ENCODE peak calls at places on chromosomes 1 and 21, in five cellular contexts. R is neuronal stem cell, S is colonic mucosa, T is prostate gland, B is IMR-90. X is an unnamed sample.

GRCh38 chr1:33429846-33430750 is 797 bp downstream of the PHC2 start:
- DNase-seq in R (peak; percentile 20), S (no peak), T (no peak), B (no peak), X (peak; percentile 72)

GRCh38 chr1:181104790-181105133 is 16.3 kb downstream of the IER5 start:
- DNase-seq in R (peak; percentile 85), S (no peak), T (no peak), B (no peak), X (peak; percentile 61)

GRCh38 chr1:34693081-34693480 is 61.8 kb upstream of the GJB5 start:
- DNase-seq in R (no peak), S (no peak), T (no peak), B (no peak), X (no peak)

GRCh38 chr1:220887202-220887867 is 8.1 kb downstream of the HLX start:
- DNase-seq in R (no peak), S (no peak), T (no peak), B (no peak), X (no peak)

GRCh38 chr1:114457675-114458074 is 53.3 kb downstream of the TRIM33 start:
- DNase-seq in R (no peak), S (no peak), T (no peak), B (no peak), X (peak; percentile 25)

GRCh38 chr1:203368624-203369451 is 17.9 kb upstream of the FMOD start:
- DNase-seq in R (no peak), S (peak; percentile 52), T (no peak), B (peak; percentile 69), X (peak; percentile 89)

GRCh38 chr1:2135425-2135824 is 59.1 kb downstream of the FAAP20 start:
- DNase-seq in R (peak; percentile 35), S (no peak), T (peak; percentile 61), B (peak; percentile 85), X (peak; percentile 95)

GRCh38 chr1:1351511-1352427 is 2.6 kb upstream of the DVL1 start:
- DNase-seq in R (no peak), S (no peak), T (no peak), B (peak; percentile 38), X (peak; percentile 48)

GRCh38 chr1:202293620-202294019 is 48.1 kb downstream of the UBE2T start:
- DNase-seq in R (no peak), S (no peak), T (no peak), B (no peak), X (no peak)

GRCh38 chr1:154550070-154550469 is 8.4 kb downstream of the UBE2Q1 start:
- DNase-seq in R (no peak), S (no peak), T (no peak), B (no peak), X (no peak)

GRCh38 chr1:42380617-42381423 is at the start of gene RIMKLA:
- DNase-seq in R (peak; percentile 75), S (peak; percentile 61), T (peak; percentile 49), B (peak; percentile 6), X (peak; percentile 65)

GRCh38 chr21:39913651-39914145 is 46.5 kb downstream of the PCP4 start:
- DNase-seq in R (no peak), S (no peak), T (no peak), B (no peak), X (no peak)

GRCh38 chr1:241356519-241357365 is at the start of gene RGS7:
- DNase-seq in R (peak; percentile 63), S (peak; percentile 34), T (peak; percentile 18), B (peak; percentile 41), X (peak; percentile 88)

GRCh38 chr1:155847823-155848529 is 9.0 kb downstream of the GON4L start:
- DNase-seq in R (no peak), S (no peak), T (no peak), B (no peak), X (no peak)

GRCh38 chr1:89721351-89721750 is 88.4 kb downstream of the LRRC8C start:
- DNase-seq in R (no peak), S (no peak), T (no peak), B (peak; percentile 57), X (peak; percentile 48)

GRCh38 chr1:202254454-202255252 is 61.1 kb downstream of the LGR6 start:
- DNase-seq in R (no peak), S (no peak), T (no peak), B (peak; percentile 23), X (no peak)

GRCh38 chr1:63630238-63630637 is 37.0 kb downstream of the PGM1 start:
- DNase-seq in R (no peak), S (no peak), T (no peak), B (no peak), X (no peak)

GRCh38 chr1:205588691-205589445 is 42.9 kb downstream of the ELK4 start:
- DNase-seq in R (no peak), S (no peak), T (no peak), B (peak; percentile 74), X (peak; percentile 16)

GRCh38 chr1:219993554-219994433 is 52.5 kb downstream of the EPRS1 start:
- DNase-seq in R (no peak), S (no peak), T (no peak), B (peak; percentile 4), X (peak; percentile 18)

GRCh38 chr21:28325618-28326017 is 667.1 kb downstream of the LTN1 start:
- DNase-seq in R (no peak), S (no peak), T (no peak), B (no peak), X (no peak)

GRCh38 chr1:87906078-87906477 is 577.4 kb downstream of the LMO4 start:
- DNase-seq in R (no peak), S (no peak), T (no peak), B (no peak), X (no peak)

GRCh38 chr1:87904668-87905067 is 576.0 kb downstream of the LMO4 start:
- DNase-seq in R (no peak), S (no peak), T (no peak), B (no peak), X (no peak)

GRCh38 chr1:87899746-87900145 is 571.1 kb downstream of the LMO4 start:
- DNase-seq in R (no peak), S (no peak), T (no peak), B (no peak), X (no peak)

GRCh38 chr1:87905651-87906050 is 577.0 kb downstream of the LMO4 start:
- DNase-seq in R (no peak), S (no peak), T (no peak), B (no peak), X (no peak)

GRCh38 chr1:87902830-87903614 is 574.3 kb downstream of the LMO4 start:
- DNase-seq in R (no peak), S (peak; percentile 42), T (no peak), B (peak; percentile 73), X (peak; percentile 46)
- H3K4me1 ChIP-seq in R (peaks cover 6% of the 10 kb centered on the region), S (no peaks in the 10 kb centered on the region), T (no peaks in the 10 kb centered on the region), B (no peaks in the 10 kb centered on the region), X (peaks cover 10% of the 10 kb centered on the region)

GRCh38 chr1:18481921-18482701 is 1.4 kb downstream of the KLHDC7A start:
- DNase-seq in R (no peak), S (no peak), T (no peak), B (no peak), X (no peak)
- H3K4me1 ChIP-seq in R (peaks cover 13% of the 10 kb centered on the region), S (peaks cover 4% of the 10 kb centered on the region), T (no peaks in the 10 kb centered on the region), B (no peaks in the 10 kb centered on the region), X (peaks cover 13% of the 10 kb centered on the region)

DNA sequence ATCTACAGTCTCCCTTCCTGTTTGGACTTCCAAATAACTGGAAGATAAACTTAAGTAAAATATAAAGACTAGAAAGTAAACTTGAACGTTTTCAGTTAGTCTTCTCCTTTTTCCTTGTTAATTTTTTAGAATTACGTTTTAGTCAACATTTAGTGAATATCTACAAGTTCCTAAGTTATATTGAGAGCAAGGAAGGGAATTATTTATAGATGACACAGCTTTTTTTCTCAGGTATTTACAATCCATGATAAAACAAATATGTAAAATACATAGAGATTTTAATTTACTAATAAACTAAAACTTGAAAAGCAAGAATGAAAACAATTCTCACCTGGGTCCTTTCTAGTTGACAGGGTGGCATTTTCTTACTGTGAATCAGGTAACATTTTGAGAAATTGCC is 89.5 kb downstream of the CLEC20A start:
- DNase-seq in R (no peak), S (no peak), T (no peak), B (no peak), X (no peak)
- H3K4me1 ChIP-seq in R (peaks cover 2% of the 10 kb centered on the region), S (no peaks in the 10 kb centered on the region), T (no peaks in the 10 kb centered on the region), B (peaks cover 3% of the 10 kb centered on the region), X (no peaks in the 10 kb centered on the region)

DNA sequence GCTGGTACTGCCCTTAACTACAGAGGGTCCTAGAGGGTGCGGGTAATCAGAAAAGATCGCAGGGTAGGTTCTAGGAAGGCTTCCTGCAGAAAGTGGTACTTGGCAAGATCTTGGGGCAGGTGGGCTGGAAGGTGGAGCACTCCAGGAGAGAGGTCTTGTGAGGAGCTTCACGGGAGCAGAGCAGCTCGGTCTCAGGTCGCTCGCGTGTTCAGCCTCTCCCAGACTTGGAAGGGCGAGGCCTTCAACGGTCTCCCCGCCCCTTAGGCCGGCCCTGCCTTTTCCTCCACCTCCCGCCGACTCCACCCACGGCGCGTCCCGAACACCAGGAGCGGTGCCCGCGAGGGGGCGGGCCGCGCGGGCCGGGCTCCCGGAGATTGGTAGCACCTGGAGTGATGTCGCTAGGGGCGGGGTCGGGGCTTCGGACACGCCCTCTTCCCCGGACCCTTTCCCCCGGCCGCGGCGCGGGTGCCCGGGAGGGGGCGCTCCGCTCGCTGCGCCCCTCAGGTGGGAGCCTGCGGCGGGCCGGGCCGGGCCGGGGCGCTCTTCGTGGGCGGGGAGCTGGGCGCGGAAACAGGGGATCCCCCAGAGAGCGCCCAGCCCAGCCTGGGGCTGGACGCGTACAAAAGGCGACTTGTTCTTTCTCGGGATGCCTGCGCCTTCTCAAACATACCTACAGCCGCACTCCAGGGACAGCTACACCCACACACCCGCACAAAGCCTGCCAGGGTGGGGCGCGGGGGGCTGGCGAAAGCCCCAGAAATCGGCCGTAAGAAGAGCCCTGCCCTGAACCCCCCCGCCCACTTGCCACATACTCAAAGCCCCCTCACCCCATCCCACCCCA is 35.5 kb downstream of the AHDC1 start:
- DNase-seq in R (peak; percentile 91), S (peak; percentile 98), T (peak; percentile 97), B (peak; percentile 81), X (peak; percentile 91)
- H3K4me1 ChIP-seq in R (peaks cover 80% of the 10 kb centered on the region), S (peaks cover 35% of the 10 kb centered on the region), T (peaks cover 40% of the 10 kb centered on the region), B (peaks cover 62% of the 10 kb centered on the region), X (peaks cover 72% of the 10 kb centered on the region)